ENCODE peak calls at places on chromosomes 4 and X, in eight cellular contexts. One of them, this sample, is unnamed.
A peak's percentile ranks its signal among the peaks of the same experiment; 100 is the strongest.

GRCh38 chr4:147950840-147951239 is 219.0 kb downstream of the ARHGAP10 start:
- DNase-seq in gastrocnemius medialis: no peak
- DNase-seq in breast epithelium: no peak
- DNase-seq in OCI-LY7: no peak
- DNase-seq in heart right ventricle: no peak
- DNase-seq in A549: no peak
- DNase-seq in mesendoderm: no peak
- DNase-seq in stomach: no peak
- DNase-seq in this sample: no peak

GRCh38 chr4:109411964-109412363 is 21.7 kb upstream of the SEC24B start:
- DNase-seq in gastrocnemius medialis: no peak
- DNase-seq in breast epithelium: no peak
- DNase-seq in OCI-LY7: no peak
- DNase-seq in heart right ventricle: peak; percentile 41
- DNase-seq in A549: no peak
- DNase-seq in mesendoderm: no peak
- DNase-seq in stomach: peak; percentile 49
- DNase-seq in this sample: no peak

GRCh38 chrX:84219551-84219950 is 31.6 kb upstream of the RPS6KA6 start:
- DNase-seq in gastrocnemius medialis: no peak
- DNase-seq in breast epithelium: no peak
- DNase-seq in OCI-LY7: no peak
- DNase-seq in heart right ventricle: no peak
- DNase-seq in A549: no peak
- DNase-seq in mesendoderm: peak; percentile 4
- DNase-seq in stomach: no peak
- DNase-seq in this sample: no peak

GRCh38 chr4:1062419-1062818 is 50.9 kb downstream of the RNF212 start:
- DNase-seq in gastrocnemius medialis: no peak
- DNase-seq in breast epithelium: no peak
- DNase-seq in OCI-LY7: no peak
- DNase-seq in heart right ventricle: no peak
- DNase-seq in A549: no peak
- DNase-seq in mesendoderm: no peak
- DNase-seq in stomach: no peak
- DNase-seq in this sample: no peak

GRCh38 chrX:101659601-101660063 is at the start of gene ARMCX2:
- DNase-seq in gastrocnemius medialis: peak; percentile 21
- DNase-seq in breast epithelium: no peak
- DNase-seq in OCI-LY7: no peak
- DNase-seq in heart right ventricle: peak; percentile 57
- DNase-seq in A549: no peak
- DNase-seq in mesendoderm: peak; percentile 74
- DNase-seq in stomach: peak; percentile 36
- DNase-seq in this sample: peak; percentile 67

GRCh38 chr4:112514449-112515277 is 1.3 kb downstream of the NEUROG2 start:
- DNase-seq in gastrocnemius medialis: no peak
- DNase-seq in breast epithelium: no peak
- DNase-seq in OCI-LY7: peak; percentile 26
- DNase-seq in heart right ventricle: no peak
- DNase-seq in A549: peak; percentile 21
- DNase-seq in mesendoderm: peak; percentile 39
- DNase-seq in stomach: no peak
- DNase-seq in this sample: no peak

GRCh38 chrX:48021026-48021900 is 14.5 kb downstream of the SPACA5 start:
- DNase-seq in gastrocnemius medialis: peak; percentile 60
- DNase-seq in breast epithelium: no peak
- DNase-seq in OCI-LY7: peak; percentile 83
- DNase-seq in heart right ventricle: peak; percentile 80
- DNase-seq in A549: peak; percentile 89
- DNase-seq in mesendoderm: peak; percentile 89
- DNase-seq in stomach: peak; percentile 70
- DNase-seq in this sample: peak; percentile 85

GRCh38 chrX:24837966-24838365 is 144.2 kb downstream of the POLA1 start:
- DNase-seq in gastrocnemius medialis: no peak
- DNase-seq in breast epithelium: no peak
- DNase-seq in OCI-LY7: no peak
- DNase-seq in heart right ventricle: no peak
- DNase-seq in A549: no peak
- DNase-seq in mesendoderm: no peak
- DNase-seq in stomach: no peak
- DNase-seq in this sample: no peak

GRCh38 chr4:143406523-143406922 is 69.8 kb downstream of the GAB1 start:
- DNase-seq in gastrocnemius medialis: peak; percentile 76
- DNase-seq in breast epithelium: no peak
- DNase-seq in OCI-LY7: no peak
- DNase-seq in heart right ventricle: peak; percentile 77
- DNase-seq in A549: no peak
- DNase-seq in mesendoderm: no peak
- DNase-seq in stomach: peak; percentile 67
- DNase-seq in this sample: no peak

GRCh38 chr4:143403551-143403816 is 66.8 kb downstream of the GAB1 start:
- DNase-seq in gastrocnemius medialis: no peak
- DNase-seq in breast epithelium: no peak
- DNase-seq in OCI-LY7: peak; percentile 80
- DNase-seq in heart right ventricle: no peak
- DNase-seq in A549: no peak
- DNase-seq in mesendoderm: no peak
- DNase-seq in stomach: no peak
- DNase-seq in this sample: no peak

GRCh38 chr4:143402776-143403550 is 66.3 kb downstream of the GAB1 start:
- DNase-seq in gastrocnemius medialis: peak; percentile 64
- DNase-seq in breast epithelium: no peak
- DNase-seq in OCI-LY7: peak; percentile 75
- DNase-seq in heart right ventricle: no peak
- DNase-seq in A549: no peak
- DNase-seq in mesendoderm: no peak
- DNase-seq in stomach: no peak
- DNase-seq in this sample: no peak

GRCh38 chr4:143405197-143405730 is 68.6 kb downstream of the GAB1 start:
- DNase-seq in gastrocnemius medialis: no peak
- DNase-seq in breast epithelium: no peak
- DNase-seq in OCI-LY7: no peak
- DNase-seq in heart right ventricle: no peak
- DNase-seq in A549: no peak
- DNase-seq in mesendoderm: no peak
- DNase-seq in stomach: no peak
- DNase-seq in this sample: no peak

GRCh38 chr4:143404555-143404954 is 67.9 kb downstream of the GAB1 start:
- DNase-seq in gastrocnemius medialis: no peak
- DNase-seq in breast epithelium: no peak
- DNase-seq in OCI-LY7: peak; percentile 96
- DNase-seq in heart right ventricle: no peak
- DNase-seq in A549: no peak
- DNase-seq in mesendoderm: no peak
- DNase-seq in stomach: no peak
- DNase-seq in this sample: no peak
- H3K4me1 ChIP-seq in gastrocnemius medialis: peaks cover 97% of the 10 kb centered on the region
- H3K4me1 ChIP-seq in breast epithelium: peaks cover 7% of the 10 kb centered on the region
- H3K4me1 ChIP-seq in OCI-LY7: peaks cover 99% of the 10 kb centered on the region
- H3K4me1 ChIP-seq in heart right ventricle: peaks cover 68% of the 10 kb centered on the region
- H3K4me1 ChIP-seq in A549: no peaks in the 10 kb centered on the region
- H3K4me1 ChIP-seq in mesendoderm: no peaks in the 10 kb centered on the region
- H3K4me1 ChIP-seq in stomach: peaks cover 78% of the 10 kb centered on the region
- H3K4me1 ChIP-seq in this sample: peaks cover 64% of the 10 kb centered on the region

GRCh38 chrX:43870758-43871419 is 11.4 kb downstream of the MAOB start:
- DNase-seq in gastrocnemius medialis: no peak
- DNase-seq in breast epithelium: no peak
- DNase-seq in OCI-LY7: no peak
- DNase-seq in heart right ventricle: peak; percentile 30
- DNase-seq in A549: no peak
- DNase-seq in mesendoderm: no peak
- DNase-seq in stomach: peak; percentile 40
- DNase-seq in this sample: no peak

GRCh38 chrX:43865791-43866190 is 16.5 kb downstream of the MAOB start:
- DNase-seq in gastrocnemius medialis: no peak
- DNase-seq in breast epithelium: no peak
- DNase-seq in OCI-LY7: no peak
- DNase-seq in heart right ventricle: no peak
- DNase-seq in A549: no peak
- DNase-seq in mesendoderm: no peak
- DNase-seq in stomach: no peak
- DNase-seq in this sample: no peak

GRCh38 chrX:43866423-43866822 is 15.8 kb downstream of the MAOB start:
- DNase-seq in gastrocnemius medialis: no peak
- DNase-seq in breast epithelium: no peak
- DNase-seq in OCI-LY7: no peak
- DNase-seq in heart right ventricle: no peak
- DNase-seq in A549: no peak
- DNase-seq in mesendoderm: no peak
- DNase-seq in stomach: no peak
- DNase-seq in this sample: no peak

GRCh38 chrX:43870011-43870410 is 12.2 kb downstream of the MAOB start:
- DNase-seq in gastrocnemius medialis: no peak
- DNase-seq in breast epithelium: no peak
- DNase-seq in OCI-LY7: no peak
- DNase-seq in heart right ventricle: no peak
- DNase-seq in A549: no peak
- DNase-seq in mesendoderm: no peak
- DNase-seq in stomach: no peak
- DNase-seq in this sample: no peak

DNA sequence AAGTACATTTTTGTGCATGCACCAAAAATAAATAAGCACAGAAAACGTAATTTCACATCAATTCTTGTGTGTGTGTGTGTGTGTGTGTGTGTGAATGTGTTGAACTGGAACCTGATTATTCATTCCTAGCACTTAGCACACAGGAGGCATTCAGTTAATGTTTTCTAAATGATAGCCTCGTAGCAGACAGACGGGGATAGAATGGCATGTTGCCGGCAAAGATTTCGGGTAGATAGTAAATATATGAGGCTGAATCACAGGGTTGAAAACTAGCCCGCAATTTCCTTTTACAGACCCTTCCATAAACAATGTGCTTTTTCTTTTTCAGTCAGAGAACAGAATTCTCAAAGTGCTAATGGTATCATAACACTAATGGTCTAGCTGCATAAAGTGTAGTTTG is 13.5 kb downstream of the MAOB start:
- DNase-seq in gastrocnemius medialis: no peak
- DNase-seq in breast epithelium: no peak
- DNase-seq in OCI-LY7: no peak
- DNase-seq in heart right ventricle: no peak
- DNase-seq in A549: no peak
- DNase-seq in mesendoderm: no peak
- DNase-seq in stomach: no peak
- DNase-seq in this sample: no peak
- H3K4me3 ChIP-seq in gastrocnemius medialis: no peak overlapping the region
- H3K4me3 ChIP-seq in breast epithelium: no peak overlapping the region
- H3K4me3 ChIP-seq in OCI-LY7: no peak overlapping the region
- H3K4me3 ChIP-seq in heart right ventricle: no peak overlapping the region
- H3K4me3 ChIP-seq in A549: no peak overlapping the region
- H3K4me3 ChIP-seq in mesendoderm: no peak overlapping the region
- H3K4me3 ChIP-seq in stomach: no peak overlapping the region
- H3K4me3 ChIP-seq in this sample: no peak overlapping the region

GRCh38 chr4:153535735-153536494 is 69.8 kb downstream of the TMEM131L start:
- DNase-seq in gastrocnemius medialis: no peak
- DNase-seq in breast epithelium: no peak
- DNase-seq in OCI-LY7: no peak
- DNase-seq in heart right ventricle: no peak
- DNase-seq in A549: no peak
- DNase-seq in mesendoderm: peak; percentile 62
- DNase-seq in stomach: no peak
- DNase-seq in this sample: no peak

GRCh38 chr4:153533387-153533786 is 67.2 kb downstream of the TMEM131L start:
- DNase-seq in gastrocnemius medialis: no peak
- DNase-seq in breast epithelium: no peak
- DNase-seq in OCI-LY7: no peak
- DNase-seq in heart right ventricle: no peak
- DNase-seq in A549: no peak
- DNase-seq in mesendoderm: no peak
- DNase-seq in stomach: no peak
- DNase-seq in this sample: no peak

GRCh38 chr4:153532636-153533035 is 66.5 kb downstream of the TMEM131L start:
- DNase-seq in gastrocnemius medialis: no peak
- DNase-seq in breast epithelium: no peak
- DNase-seq in OCI-LY7: no peak
- DNase-seq in heart right ventricle: no peak
- DNase-seq in A549: no peak
- DNase-seq in mesendoderm: no peak
- DNase-seq in stomach: no peak
- DNase-seq in this sample: no peak

GRCh38 chr4:153537493-153537960 is 71.4 kb downstream of the TMEM131L start:
- DNase-seq in gastrocnemius medialis: no peak
- DNase-seq in breast epithelium: no peak
- DNase-seq in OCI-LY7: no peak
- DNase-seq in heart right ventricle: no peak
- DNase-seq in A549: no peak
- DNase-seq in mesendoderm: no peak
- DNase-seq in stomach: no peak
- DNase-seq in this sample: no peak

DNA sequence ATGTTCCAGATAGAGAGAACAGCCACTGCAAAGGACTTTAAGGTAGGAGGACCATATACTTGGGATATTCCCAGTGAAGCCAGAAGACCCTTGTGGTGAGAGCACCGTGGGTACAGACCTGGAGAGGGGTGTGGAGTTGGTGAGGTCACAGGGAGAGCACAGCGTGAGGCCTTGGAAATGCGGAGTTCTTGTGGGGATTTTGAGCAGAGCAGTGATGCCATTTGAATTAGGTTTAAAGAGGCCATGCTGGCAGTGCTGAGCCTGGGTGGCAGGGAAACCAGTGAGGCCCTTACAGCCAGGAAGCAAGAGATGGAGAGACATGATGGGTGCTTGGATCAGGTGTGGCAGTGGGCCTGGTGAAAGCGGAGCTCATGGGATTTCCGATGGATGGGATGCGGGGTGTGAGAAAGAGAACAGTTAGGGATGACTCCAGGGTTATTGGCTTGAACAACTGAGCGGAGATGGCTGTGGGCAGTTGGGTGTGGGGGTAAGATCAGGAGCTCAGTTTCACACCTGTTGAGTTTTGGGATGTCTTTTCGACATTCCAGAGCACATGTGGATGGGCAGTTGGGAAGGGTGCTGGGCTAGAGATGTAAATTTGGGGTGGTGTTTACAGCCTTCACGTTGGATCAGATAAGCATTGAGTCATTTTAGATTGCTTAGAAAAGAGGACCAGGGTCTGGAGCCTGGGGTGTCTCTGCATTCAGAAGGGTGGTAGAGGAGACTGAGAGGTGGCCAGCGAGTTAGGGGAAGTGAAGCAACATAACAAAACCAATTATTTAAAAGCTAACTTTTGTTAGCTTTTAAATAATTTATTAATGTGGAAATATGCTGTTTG is 68.9 kb downstream of the TMEM131L start:
- DNase-seq in gastrocnemius medialis: no peak
- DNase-seq in breast epithelium: no peak
- DNase-seq in OCI-LY7: no peak
- DNase-seq in heart right ventricle: no peak
- DNase-seq in A549: no peak
- DNase-seq in mesendoderm: peak; percentile 41
- DNase-seq in stomach: no peak
- DNase-seq in this sample: no peak
- H3K4me1 ChIP-seq in gastrocnemius medialis: peaks cover 87% of the 10 kb centered on the region
- H3K4me1 ChIP-seq in breast epithelium: no peaks in the 10 kb centered on the region
- H3K4me1 ChIP-seq in OCI-LY7: peaks cover 48% of the 10 kb centered on the region
- H3K4me1 ChIP-seq in heart right ventricle: peaks cover 39% of the 10 kb centered on the region
- H3K4me1 ChIP-seq in A549: no peaks in the 10 kb centered on the region
- H3K4me1 ChIP-seq in mesendoderm: peaks cover 5% of the 10 kb centered on the region
- H3K4me1 ChIP-seq in stomach: peaks cover 62% of the 10 kb centered on the region
- H3K4me1 ChIP-seq in this sample: peaks cover 40% of the 10 kb centered on the region

DNA sequence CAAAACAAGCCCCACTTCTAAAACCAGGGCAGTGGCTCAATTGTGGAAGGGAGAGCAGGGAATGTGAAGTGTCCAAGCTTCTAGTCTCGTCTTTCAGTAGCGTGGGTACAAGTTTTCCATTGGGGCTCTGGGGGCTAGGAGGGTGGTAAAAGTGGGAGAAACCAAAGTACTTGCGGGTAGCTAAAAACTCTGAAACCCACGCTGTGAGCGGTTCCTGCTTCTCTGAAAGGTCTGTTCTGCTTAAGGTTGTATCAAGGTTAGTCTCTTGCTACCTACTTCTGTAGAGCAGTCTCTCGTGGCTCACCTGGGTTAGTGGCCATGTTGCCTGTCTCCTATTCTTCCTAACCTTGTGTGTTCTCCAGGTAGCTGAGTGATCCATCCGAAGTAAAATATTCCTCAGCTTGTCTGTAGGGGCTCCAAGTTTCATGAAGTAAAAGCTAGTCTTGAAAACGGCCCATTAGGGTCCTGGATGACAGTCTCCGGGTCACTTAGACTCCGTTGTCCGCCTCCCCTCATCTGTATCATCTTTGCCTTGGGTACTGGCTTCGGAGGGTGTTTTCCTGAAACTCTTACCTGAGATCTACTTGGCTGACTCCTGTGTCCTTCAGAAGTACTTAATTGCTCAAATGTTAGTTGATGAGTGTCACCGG is 1.9 kb upstream of the WDR1 start:
- DNase-seq in gastrocnemius medialis: no peak
- DNase-seq in breast epithelium: no peak
- DNase-seq in OCI-LY7: no peak
- DNase-seq in heart right ventricle: no peak
- DNase-seq in A549: no peak
- DNase-seq in mesendoderm: no peak
- DNase-seq in stomach: no peak
- DNase-seq in this sample: no peak
- H3K4me3 ChIP-seq in gastrocnemius medialis: no peak overlapping the region
- H3K4me3 ChIP-seq in breast epithelium: no peak overlapping the region
- H3K4me3 ChIP-seq in OCI-LY7: peak overlapping the region; percentile 73
- H3K4me3 ChIP-seq in heart right ventricle: no peak overlapping the region
- H3K4me3 ChIP-seq in A549: no peak overlapping the region
- H3K4me3 ChIP-seq in mesendoderm: no peak overlapping the region
- H3K4me3 ChIP-seq in stomach: no peak overlapping the region
- H3K4me3 ChIP-seq in this sample: no peak overlapping the region

This sample was measured in upper lobe of right lung.